ENCODE peak calls at places on chromosome 18, in seven cellular contexts. One of them, this sample, is unnamed.

GRCh38 chr18:63073481-63073880 is 246.1 kb downstream of the BCL2 start:
- DNase-seq in SK-N-SH: no peak
- DNase-seq in GM12892: peak; percentile 33
- DNase-seq in K562: no peak
- DNase-seq in GM12878: no peak
- DNase-seq in H1: no peak
- DNase-seq in HepG2: peak; percentile 7
- DNase-seq in this sample: peak; percentile 44

GRCh38 chr18:35481960-35482366 is 15.8 kb downstream of the INO80C start:
- DNase-seq in HepG2: peak; percentile 92
- DNase-seq in H1: no peak
- DNase-seq in GM12878: no peak
- DNase-seq in K562: no peak
- DNase-seq in GM12892: no peak
- DNase-seq in SK-N-SH: no peak
- DNase-seq in this sample: no peak

GRCh38 chr18:66346833-66347595 is 256.9 kb downstream of the CDH19 start:
- DNase-seq in HepG2: no peak
- DNase-seq in H1: no peak
- DNase-seq in SK-N-SH: peak; percentile 16
- DNase-seq in GM12892: no peak
- DNase-seq in GM12878: no peak
- DNase-seq in K562: no peak
- DNase-seq in this sample: no peak

GRCh38 chr18:48566588-48566987 is 27.8 kb downstream of the CTIF start:
- DNase-seq in K562: peak; percentile 61
- DNase-seq in GM12892: no peak
- DNase-seq in HepG2: no peak
- DNase-seq in GM12878: no peak
- DNase-seq in H1: no peak
- DNase-seq in SK-N-SH: no peak
- DNase-seq in this sample: no peak

GRCh38 chr18:13139885-13140450 is 78.6 kb upstream of the LDLRAD4 start:
- DNase-seq in GM12878: no peak
- DNase-seq in K562: peak; percentile 12
- DNase-seq in GM12892: no peak
- DNase-seq in SK-N-SH: no peak
- DNase-seq in HepG2: peak; percentile 80
- DNase-seq in H1: no peak
- DNase-seq in this sample: no peak

GRCh38 chr18:13603304-13604019 is 122.9 kb downstream of the FAM210A start:
- DNase-seq in SK-N-SH: no peak
- DNase-seq in H1: no peak
- DNase-seq in GM12892: no peak
- DNase-seq in HepG2: no peak
- DNase-seq in GM12878: no peak
- DNase-seq in K562: no peak
- DNase-seq in this sample: no peak

GRCh38 chr18:33282142-33282541 is 158.4 kb downstream of the CCDC178 start:
- DNase-seq in GM12892: no peak
- DNase-seq in SK-N-SH: no peak
- DNase-seq in H1: no peak
- DNase-seq in HepG2: no peak
- DNase-seq in GM12878: no peak
- DNase-seq in K562: no peak
- DNase-seq in this sample: no peak

GRCh38 chr18:13455960-13456471 is 237.5 kb downstream of the LDLRAD4 start:
- DNase-seq in HepG2: no peak
- DNase-seq in GM12892: no peak
- DNase-seq in GM12878: peak; percentile 32
- DNase-seq in H1: no peak
- DNase-seq in SK-N-SH: no peak
- DNase-seq in K562: no peak
- DNase-seq in this sample: peak; percentile 45

GRCh38 chr18:60417946-60418345 is 45.4 kb upstream of the MC4R start:
- DNase-seq in HepG2: no peak
- DNase-seq in H1: no peak
- DNase-seq in K562: no peak
- DNase-seq in GM12878: no peak
- DNase-seq in SK-N-SH: no peak
- DNase-seq in GM12892: no peak
- DNase-seq in this sample: no peak

GRCh38 chr18:60421356-60422118 is 49.0 kb upstream of the MC4R start:
- DNase-seq in HepG2: no peak
- DNase-seq in H1: no peak
- DNase-seq in SK-N-SH: no peak
- DNase-seq in GM12892: no peak
- DNase-seq in K562: no peak
- DNase-seq in GM12878: no peak
- DNase-seq in this sample: no peak
- TF ChIP-seq TAF1 in HepG2: no peak
- TF ChIP-seq TAF1 in H1: no peak
- TF ChIP-seq TAF1 in SK-N-SH: no peak
- TF ChIP-seq TAF1 in GM12892: no peak
- TF ChIP-seq TAF1 in K562: no peak
- TF ChIP-seq TAF1 in GM12878: no peak
- TF ChIP-seq TAF1 in this sample: no peak

GRCh38 chr18:8959551-8960135 is 142.9 kb upstream of the NDUFV2 start:
- DNase-seq in SK-N-SH: no peak
- DNase-seq in K562: no peak
- DNase-seq in GM12892: no peak
- DNase-seq in HepG2: peak; percentile 79
- DNase-seq in GM12878: no peak
- DNase-seq in H1: no peak
- DNase-seq in this sample: no peak
- TF ChIP-seq POLR2AphosphoS5 in SK-N-SH: no peak
- TF ChIP-seq POLR2AphosphoS5 in K562: no peak
- TF ChIP-seq POLR2AphosphoS5 in GM12892: no peak
- TF ChIP-seq POLR2AphosphoS5 in HepG2: no peak
- TF ChIP-seq POLR2AphosphoS5 in GM12878: no peak
- TF ChIP-seq POLR2AphosphoS5 in H1: no peak
- TF ChIP-seq POLR2AphosphoS5 in this sample: no peak

GRCh38 chr18:69469444-69469919 is 68.8 kb downstream of the DOK6 start:
- DNase-seq in H1: peak; percentile 29
- DNase-seq in K562: peak; percentile 24
- DNase-seq in HepG2: no peak
- DNase-seq in GM12892: peak; percentile 8
- DNase-seq in GM12878: no peak
- DNase-seq in SK-N-SH: peak; percentile 29
- DNase-seq in this sample: no peak
- TF ChIP-seq TAF1 in H1: no peak
- TF ChIP-seq TAF1 in K562: no peak
- TF ChIP-seq TAF1 in HepG2: no peak
- TF ChIP-seq TAF1 in GM12892: no peak
- TF ChIP-seq TAF1 in GM12878: no peak
- TF ChIP-seq TAF1 in SK-N-SH: no peak
- TF ChIP-seq TAF1 in this sample: no peak

GRCh38 chr18:52242711-52243110 is 97.3 kb upstream of the DCC start:
- DNase-seq in K562: no peak
- DNase-seq in H1: no peak
- DNase-seq in SK-N-SH: no peak
- DNase-seq in HepG2: no peak
- DNase-seq in GM12892: no peak
- DNase-seq in GM12878: no peak
- DNase-seq in this sample: no peak

DNA sequence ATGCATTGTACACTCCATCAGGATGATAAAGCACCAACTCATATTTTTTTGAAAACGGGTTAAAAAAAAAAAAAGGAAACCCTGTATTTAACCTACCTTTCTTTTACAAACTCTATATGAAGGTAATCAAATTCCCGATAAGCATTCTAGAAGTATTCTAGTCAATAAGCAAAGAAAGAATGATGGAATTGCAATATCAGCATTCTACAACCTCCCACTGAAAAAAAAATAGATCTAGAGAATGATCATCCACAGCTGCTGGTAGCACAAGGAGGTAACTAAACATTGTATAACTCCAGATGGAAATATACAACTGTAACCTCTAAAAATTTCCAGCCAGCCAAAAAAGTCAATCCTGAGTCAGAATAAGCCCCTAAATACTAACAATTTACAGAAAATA is 95.3 kb upstream of the DCC start:
- DNase-seq in K562: no peak
- DNase-seq in GM12892: no peak
- DNase-seq in HepG2: no peak
- DNase-seq in GM12878: no peak
- DNase-seq in H1: no peak
- DNase-seq in SK-N-SH: no peak
- DNase-seq in this sample: no peak
- TF ChIP-seq POLR2AphosphoS5 in K562: no peak
- TF ChIP-seq POLR2AphosphoS5 in GM12892: no peak
- TF ChIP-seq POLR2AphosphoS5 in HepG2: no peak
- TF ChIP-seq POLR2AphosphoS5 in GM12878: no peak
- TF ChIP-seq POLR2AphosphoS5 in H1: no peak
- TF ChIP-seq POLR2AphosphoS5 in SK-N-SH: no peak
- TF ChIP-seq POLR2AphosphoS5 in this sample: no peak

GRCh38 chr18:79353238-79353637 is 42.5 kb upstream of the NFATC1 start:
- DNase-seq in GM12878: no peak
- DNase-seq in SK-N-SH: peak; percentile 48
- DNase-seq in GM12892: no peak
- DNase-seq in K562: no peak
- DNase-seq in H1: no peak
- DNase-seq in HepG2: peak; percentile 10
- DNase-seq in this sample: no peak
- TF ChIP-seq TAF1 in GM12878: no peak
- TF ChIP-seq TAF1 in SK-N-SH: no peak
- TF ChIP-seq TAF1 in GM12892: no peak
- TF ChIP-seq TAF1 in K562: no peak
- TF ChIP-seq TAF1 in H1: no peak
- TF ChIP-seq TAF1 in HepG2: no peak
- TF ChIP-seq TAF1 in this sample: no peak

DNA sequence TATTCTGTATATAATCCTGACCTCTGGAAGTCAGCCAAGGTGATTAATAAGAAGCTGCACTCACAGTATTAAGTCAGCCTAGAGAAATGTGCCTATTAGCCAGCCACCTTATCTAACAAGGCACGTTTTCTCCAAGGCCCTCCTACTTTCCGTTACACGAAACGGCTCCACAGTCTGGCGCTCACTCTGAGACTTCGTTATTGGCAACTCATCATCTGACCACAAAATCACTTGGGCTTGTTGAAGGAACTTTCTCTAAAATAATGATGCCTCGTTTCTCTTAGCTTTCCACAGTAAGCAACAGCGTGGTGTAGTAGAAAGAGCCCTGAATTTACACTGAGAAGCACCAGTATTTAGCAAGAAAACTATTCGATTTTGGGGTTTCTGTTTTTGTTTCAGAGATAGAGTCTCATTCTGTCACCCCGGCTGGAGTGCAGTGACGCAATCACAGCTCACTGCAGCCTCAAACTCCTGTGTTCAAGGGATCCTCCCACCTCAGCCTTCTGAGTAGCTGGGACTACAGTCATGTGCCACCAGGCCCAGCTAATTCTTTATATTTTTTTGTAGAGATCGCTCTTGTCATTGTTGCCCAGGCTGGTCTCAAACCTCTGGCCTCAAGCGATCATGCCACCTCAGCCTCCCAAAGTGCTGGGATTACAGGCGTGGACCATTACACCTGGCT is 53.6 kb upstream of the SLC14A1 start:
- DNase-seq in SK-N-SH: no peak
- DNase-seq in K562: peak; percentile 72
- DNase-seq in HepG2: no peak
- DNase-seq in GM12892: no peak
- DNase-seq in GM12878: no peak
- DNase-seq in H1: no peak
- DNase-seq in this sample: no peak
- TF ChIP-seq POLR2AphosphoS5 in SK-N-SH: no peak
- TF ChIP-seq POLR2AphosphoS5 in K562: no peak
- TF ChIP-seq POLR2AphosphoS5 in HepG2: no peak
- TF ChIP-seq POLR2AphosphoS5 in GM12892: no peak
- TF ChIP-seq POLR2AphosphoS5 in GM12878: no peak
- TF ChIP-seq POLR2AphosphoS5 in H1: no peak
- TF ChIP-seq POLR2AphosphoS5 in this sample: no peak

GRCh38 chr18:11393486-11393885 is 215.9 kb upstream of the SLC35G4 start:
- DNase-seq in K562: no peak
- DNase-seq in HepG2: no peak
- DNase-seq in GM12892: no peak
- DNase-seq in SK-N-SH: no peak
- DNase-seq in H1: no peak
- DNase-seq in GM12878: no peak
- DNase-seq in this sample: no peak
- TF ChIP-seq TAF1 in K562: no peak
- TF ChIP-seq TAF1 in HepG2: no peak
- TF ChIP-seq TAF1 in GM12892: no peak
- TF ChIP-seq TAF1 in SK-N-SH: no peak
- TF ChIP-seq TAF1 in H1: no peak
- TF ChIP-seq TAF1 in GM12878: no peak
- TF ChIP-seq TAF1 in this sample: no peak

DNA sequence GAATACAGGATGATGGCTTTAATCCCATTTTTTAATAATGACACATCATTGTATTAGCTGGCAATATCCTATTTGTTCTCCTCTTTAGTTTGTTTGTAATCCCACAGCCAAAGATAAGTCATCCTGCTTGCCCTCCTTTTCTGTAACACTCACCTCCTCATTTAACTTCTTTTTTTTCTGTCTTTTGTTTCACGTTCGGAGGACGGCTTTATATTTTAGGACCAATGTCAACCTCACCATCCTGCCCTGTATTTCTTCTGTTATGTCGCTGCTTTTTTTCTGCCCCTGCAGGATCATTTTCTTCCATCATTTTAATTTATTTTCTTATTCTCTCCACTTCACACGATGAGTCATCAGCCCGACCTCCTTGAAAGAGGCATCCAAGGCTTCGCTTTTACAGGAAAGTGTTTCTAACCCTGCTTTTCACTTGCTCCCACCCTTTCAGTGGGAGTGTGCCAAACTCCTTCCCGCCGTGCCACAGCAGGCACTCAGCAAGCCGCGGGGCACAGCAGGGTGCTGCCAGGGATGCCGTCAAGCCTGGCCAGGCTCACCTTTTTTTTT is 11.4 kb downstream of the RAB31 start:
- DNase-seq in HepG2: no peak
- DNase-seq in K562: no peak
- DNase-seq in SK-N-SH: no peak
- DNase-seq in GM12878: no peak
- DNase-seq in H1: no peak
- DNase-seq in GM12892: no peak
- DNase-seq in this sample: no peak
- TF ChIP-seq POLR2AphosphoS5 in HepG2: no peak
- TF ChIP-seq POLR2AphosphoS5 in K562: no peak
- TF ChIP-seq POLR2AphosphoS5 in SK-N-SH: no peak
- TF ChIP-seq POLR2AphosphoS5 in GM12878: no peak
- TF ChIP-seq POLR2AphosphoS5 in H1: no peak
- TF ChIP-seq POLR2AphosphoS5 in GM12892: no peak
- TF ChIP-seq POLR2AphosphoS5 in this sample: no peak

DNA sequence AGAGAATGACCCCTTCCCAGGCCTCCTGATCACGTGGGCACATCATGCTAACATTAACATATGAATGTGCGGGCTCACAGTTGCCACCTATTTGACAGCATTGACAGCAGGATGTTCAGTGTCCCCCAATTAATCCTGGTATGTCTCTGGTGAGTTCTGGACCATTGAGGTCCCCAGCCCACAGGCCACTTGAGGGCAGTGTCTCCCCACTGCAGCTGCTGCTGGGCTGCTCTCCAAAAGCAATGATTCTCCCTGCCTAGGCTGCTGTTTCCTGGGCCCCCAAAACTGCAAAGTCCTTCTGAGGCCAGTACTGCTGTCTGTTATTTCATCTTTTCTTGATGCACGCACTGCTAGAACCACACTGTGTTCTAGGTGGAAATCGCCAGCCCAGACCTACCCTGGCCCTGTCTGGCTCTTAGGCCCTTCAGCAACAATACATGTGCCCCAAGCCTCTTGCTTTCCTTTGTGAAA is 52.7 kb upstream of the MAPK4 start:
- DNase-seq in GM12892: no peak
- DNase-seq in GM12878: no peak
- DNase-seq in SK-N-SH: peak; percentile 61
- DNase-seq in K562: peak; percentile 16
- DNase-seq in HepG2: peak; percentile 13
- DNase-seq in H1: peak; percentile 29
- DNase-seq in this sample: no peak
- TF ChIP-seq TAF1 in GM12892: no peak
- TF ChIP-seq TAF1 in GM12878: no peak
- TF ChIP-seq TAF1 in SK-N-SH: no peak
- TF ChIP-seq TAF1 in K562: no peak
- TF ChIP-seq TAF1 in HepG2: no peak
- TF ChIP-seq TAF1 in H1: no peak
- TF ChIP-seq TAF1 in this sample: no peak